ENCODE peak calls at places on chromosomes 1 and 21, in four cellular contexts. One of them, this sample, is unnamed.

GRCh38 chr1:162178432-162178831 is 108.9 kb downstream of the NOS1AP start:
- DNase-seq in WTC11: no peak
- DNase-seq in SK-N-SH: no peak
- DNase-seq in K562: no peak
- DNase-seq in this sample: no peak

GRCh38 chr1:15974855-15975254 is 1.0 kb downstream of the ZBTB17 start:
- DNase-seq in WTC11: no peak
- DNase-seq in SK-N-SH: no peak
- DNase-seq in K562: no peak
- DNase-seq in this sample: no peak

GRCh38 chr1:71296551-71296950 is 215.7 kb upstream of the ZRANB2 start:
- DNase-seq in WTC11: no peak
- DNase-seq in SK-N-SH: no peak
- DNase-seq in K562: no peak
- DNase-seq in this sample: no peak

GRCh38 chr21:17802568-17802967 is 16.6 kb downstream of the C21orf91 start:
- DNase-seq in WTC11: no peak
- DNase-seq in SK-N-SH: no peak
- DNase-seq in K562: no peak
- DNase-seq in this sample: no peak

GRCh38 chr1:85420199-85420598 is 44.8 kb downstream of the DDAH1 start:
- DNase-seq in WTC11: no peak
- DNase-seq in SK-N-SH: no peak
- DNase-seq in K562: no peak
- DNase-seq in this sample: no peak

GRCh38 chr1:51955797-51956527 is 34.5 kb downstream of the RAB3B start:
- DNase-seq in WTC11: no peak
- DNase-seq in SK-N-SH: no peak
- DNase-seq in K562: no peak
- DNase-seq in this sample: no peak

GRCh38 chr1:178706467-178706866 is 18.6 kb upstream of the RALGPS2 start:
- DNase-seq in WTC11: no peak
- DNase-seq in SK-N-SH: no peak
- DNase-seq in K562: no peak
- DNase-seq in this sample: no peak

GRCh38 chr1:163361123-163361934 is 39.6 kb downstream of the NUF2 start:
- DNase-seq in WTC11: peak; percentile 18
- DNase-seq in SK-N-SH: peak; percentile 27
- DNase-seq in K562: no peak
- DNase-seq in this sample: no peak

GRCh38 chr1:46113948-46114347 is 18.5 kb downstream of the PIK3R3 start:
- DNase-seq in WTC11: no peak
- DNase-seq in SK-N-SH: no peak
- DNase-seq in K562: no peak
- DNase-seq in this sample: no peak

GRCh38 chr1:243535014-243535413 is 279.2 kb downstream of the SDCCAG8 start:
- DNase-seq in WTC11: no peak
- DNase-seq in SK-N-SH: no peak
- DNase-seq in K562: no peak
- DNase-seq in this sample: no peak

GRCh38 chr1:2019162-2019542 is at the start of gene GABRD:
- DNase-seq in WTC11: peak; percentile 51
- DNase-seq in SK-N-SH: peak; percentile 94
- DNase-seq in K562: peak; percentile 79
- DNase-seq in this sample: no peak

GRCh38 chr1:34057347-34057746 is 107.7 kb downstream of the CSMD2 start:
- DNase-seq in WTC11: peak; percentile 51
- DNase-seq in SK-N-SH: peak; percentile 73
- DNase-seq in K562: no peak
- DNase-seq in this sample: peak; percentile 59

GRCh38 chr1:201022824-201023516 is 544 bp downstream of the KIF21B start:
- DNase-seq in WTC11: peak; percentile 56
- DNase-seq in SK-N-SH: peak; percentile 54
- DNase-seq in K562: peak; percentile 58
- DNase-seq in this sample: peak; percentile 72

GRCh38 chr21:38151021-38151645 is 105.7 kb upstream of the KCNJ15 start:
- DNase-seq in WTC11: no peak
- DNase-seq in SK-N-SH: no peak
- DNase-seq in K562: no peak
- DNase-seq in this sample: no peak

GRCh38 chr1:246632584-246633168 is 66.4 kb downstream of the CNST start:
- DNase-seq in WTC11: no peak
- DNase-seq in SK-N-SH: no peak
- DNase-seq in K562: no peak
- DNase-seq in this sample: no peak

DNA sequence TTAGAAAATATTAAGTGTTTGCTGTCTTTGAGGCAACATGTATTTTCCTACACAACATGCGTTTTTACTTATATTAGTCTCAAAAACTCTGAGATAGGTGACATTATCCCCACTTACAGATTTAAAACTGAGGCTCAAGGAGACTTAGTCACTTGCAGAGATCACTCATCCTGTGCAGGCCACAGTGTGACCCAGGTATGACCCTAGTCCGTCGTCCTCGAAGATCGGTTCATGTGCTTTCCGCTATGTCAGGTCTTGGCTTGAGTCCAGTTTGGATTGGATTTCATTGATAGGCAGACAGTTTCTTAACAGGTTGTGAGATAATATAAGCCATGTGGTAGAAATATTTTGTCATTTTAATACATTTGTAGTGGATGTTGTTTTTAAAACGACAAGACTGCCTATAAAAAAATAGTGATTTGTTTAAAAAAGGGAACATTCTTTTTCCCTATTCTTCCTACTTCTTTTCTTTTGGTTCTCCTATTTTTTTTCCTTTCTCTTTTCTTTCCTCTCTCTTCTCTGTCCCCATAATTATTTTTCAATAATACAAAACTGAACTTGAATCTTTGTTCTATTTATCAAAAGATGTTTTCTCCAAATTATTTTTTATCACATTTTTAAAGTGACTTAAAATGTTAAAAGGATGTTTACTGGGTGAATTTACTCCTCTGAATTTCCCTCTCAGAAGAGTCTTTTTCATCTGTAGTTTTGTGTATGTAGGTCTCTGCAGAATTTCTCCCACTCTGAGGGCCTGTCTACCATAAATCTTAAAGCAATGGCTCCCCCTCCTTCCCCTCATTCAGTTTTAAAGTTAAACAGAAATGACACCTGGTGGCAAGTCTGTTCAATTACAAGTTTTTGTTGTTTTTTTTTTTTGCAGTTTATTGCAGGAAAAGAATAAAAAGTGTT is 81.8 kb downstream of the PHTF1 start:
- DNase-seq in WTC11: no peak
- DNase-seq in SK-N-SH: peak; percentile 74
- DNase-seq in K562: peak; percentile 84
- DNase-seq in this sample: no peak
- TF ChIP-seq TEAD4 in WTC11: no peak
- TF ChIP-seq TEAD4 in SK-N-SH: no peak
- TF ChIP-seq TEAD4 in K562: no peak
- TF ChIP-seq TEAD4 in this sample: no peak

GRCh38 chr1:3419415-3420204 is 34.9 kb upstream of the ARHGEF16 start:
- DNase-seq in WTC11: no peak
- DNase-seq in SK-N-SH: no peak
- DNase-seq in K562: no peak
- DNase-seq in this sample: no peak
- TF ChIP-seq TEAD4 in WTC11: no peak
- TF ChIP-seq TEAD4 in SK-N-SH: no peak
- TF ChIP-seq TEAD4 in K562: no peak
- TF ChIP-seq TEAD4 in this sample: no peak

DNA sequence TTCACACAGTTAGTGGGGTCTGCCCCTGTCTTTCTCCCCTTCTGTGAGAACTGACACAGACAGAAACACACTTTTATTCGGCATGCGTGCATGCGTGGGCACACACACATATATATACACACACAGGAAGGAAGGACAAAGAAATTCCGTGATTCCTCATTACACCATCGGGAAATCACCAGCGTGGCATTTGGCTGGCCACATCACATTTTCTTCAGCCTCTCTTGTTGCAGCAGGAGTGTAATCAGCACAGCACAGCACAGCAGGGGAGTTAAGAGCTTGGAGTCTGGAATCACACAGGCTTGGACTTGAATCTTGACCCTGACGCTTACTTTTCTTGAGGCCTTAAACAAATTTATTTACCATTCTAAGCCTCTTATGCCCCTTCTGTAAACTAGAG is 45.4 kb upstream of the EPHA8 start:
- DNase-seq in WTC11: no peak
- DNase-seq in SK-N-SH: no peak
- DNase-seq in K562: no peak
- DNase-seq in this sample: no peak
- TF ChIP-seq TEAD4 in WTC11: no peak
- TF ChIP-seq TEAD4 in SK-N-SH: no peak
- TF ChIP-seq TEAD4 in K562: no peak
- TF ChIP-seq TEAD4 in this sample: no peak

GRCh38 chr1:47918257-47918867 is 78.8 kb downstream of the TRABD2B start:
- DNase-seq in WTC11: no peak
- DNase-seq in SK-N-SH: peak; percentile 59
- DNase-seq in K562: no peak
- DNase-seq in this sample: no peak
- TF ChIP-seq TEAD4 in WTC11: no peak
- TF ChIP-seq TEAD4 in SK-N-SH: no peak
- TF ChIP-seq TEAD4 in K562: no peak
- TF ChIP-seq TEAD4 in this sample: no peak

DNA sequence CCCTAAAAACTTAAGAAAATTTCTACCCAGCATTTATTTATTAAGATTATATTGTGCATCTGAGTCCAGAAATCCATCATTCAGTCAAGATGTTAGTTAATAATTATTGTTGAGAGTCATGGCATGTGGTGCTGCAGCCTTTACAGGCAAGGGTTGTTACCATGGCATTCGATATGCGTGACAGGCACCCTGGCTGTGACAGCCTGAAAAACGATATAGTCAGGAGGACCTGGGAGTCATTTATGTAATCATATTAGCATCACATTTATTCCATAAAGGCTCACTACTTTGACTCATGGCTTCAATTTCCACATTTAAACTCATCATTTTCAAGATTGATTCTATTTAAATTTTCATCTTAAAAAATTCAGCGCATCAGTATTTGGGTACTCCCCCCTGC is 68.0 kb downstream of the CACHD1 start:
- DNase-seq in WTC11: no peak
- DNase-seq in SK-N-SH: peak; percentile 30
- DNase-seq in K562: no peak
- DNase-seq in this sample: no peak
- TF ChIP-seq TEAD4 in WTC11: no peak
- TF ChIP-seq TEAD4 in SK-N-SH: no peak
- TF ChIP-seq TEAD4 in K562: no peak
- TF ChIP-seq TEAD4 in this sample: no peak